ENCODE peak calls at places on chromosomes 4 and X, in four cellular contexts. A is T follicular helper cell; S is kidney; X is activated T-helper 1 cell treated with anti-CD3 and anti-CD28 coated beads, Interleukin-2, amount 50 U/mL, for 16 hours. H is an unnamed sample.

GRCh38 chr4:89069481-89069880 is 12.5 kb upstream of the FAM13A start:
- DNase-seq in A (no peak), S (no peak), X (no peak), H (no peak)

GRCh38 chr4:134585972-134586371 is 384.4 kb upstream of the PABPC4L start:
- DNase-seq in A (no peak), S (no peak), X (no peak), H (no peak)

GRCh38 chr4:152304220-152304619 is 231.7 kb downstream of the FBXW7 start:
- DNase-seq in A (no peak), S (no peak), X (no peak), H (no peak)

GRCh38 chr4:13329963-13330362 is 154.2 kb downstream of the RAB28 start:
- DNase-seq in A (no peak), S (no peak), X (no peak), H (no peak)

GRCh38 chrX:151515233-151515632 is 48.2 kb upstream of the PASD1 start:
- DNase-seq in A (no peak), S (no peak), X (no peak), H (no peak)

GRCh38 chr4:475962-476361 is 23.0 kb downstream of the ZNF721 start:
- DNase-seq in A (no peak), S (no peak), X (no peak), H (no peak)

GRCh38 chr4:3371038-3371437 is 70.7 kb upstream of the HGFAC start:
- DNase-seq in A (no peak), S (no peak), X (no peak), H (no peak)

GRCh38 chrX:108439961-108440696 is 491 bp downstream of the COL4A5 start:
- DNase-seq in A (no peak), S (peak; percentile 59), X (no peak), H (peak; percentile 61)

GRCh38 chr4:79053754-79054153 is 114.5 kb upstream of the PAQR3 start:
- DNase-seq in A (no peak), S (no peak), X (no peak), H (no peak)

GRCh38 chr4:149555146-149555545 is 260.5 kb downstream of the IQCM start:
- DNase-seq in A (no peak), S (no peak), X (no peak), H (no peak)

GRCh38 chrX:115560978-115561604 is at the start of gene PLS3:
- DNase-seq in A (no peak), S (peak; percentile 94), X (no peak), H (peak; percentile 77)